ENCODE peak calls at places on chromosomes 4 and X, in five cellular contexts. E, V, Y, T and M are unnamed samples.

GRCh38 chr4:80798082-80798481 is 232.4 kb upstream of the BMP3 start:
- DNase-seq in E (no peak), V (no peak), Y (no peak), T (peak), M (no peak)

GRCh38 chrX:14491689-14492088 is 37.6 kb upstream of the GLRA2 start:
- DNase-seq in E (no peak), V (no peak), Y (no peak), T (no peak), M (no peak)

GRCh38 chr4:148017801-148018200 is 285.9 kb downstream of the ARHGAP10 start:
- DNase-seq in E (no peak), V (no peak), Y (no peak), T (no peak), M (no peak)

GRCh38 chr4:180560896-180561295 is 1682.3 kb upstream of the TENM3 start:
- DNase-seq in E (no peak), V (no peak), Y (no peak), T (no peak), M (peak)

GRCh38 chr4:25779021-25779420 is 83.8 kb downstream of the SEL1L3 start:
- DNase-seq in E (no peak), V (no peak), Y (no peak), T (no peak), M (no peak)

GRCh38 chr4:150381671-150382427 is 200.1 kb upstream of the MAB21L2 start:
- DNase-seq in E (no peak), V (no peak), Y (no peak), T (peak), M (no peak)

GRCh38 chrX:107107459-107107858 is 11.2 kb downstream of the RBM41 start:
- DNase-seq in E (no peak), V (no peak), Y (no peak), T (no peak), M (no peak)

GRCh38 chr4:113636877-113637276 is 124.7 kb downstream of the CAMK2D start:
- DNase-seq in E (no peak), V (no peak), Y (no peak), T (no peak), M (peak)

GRCh38 chr4:16413794-16414555 is 187.7 kb upstream of the TAPT1 start:
- DNase-seq in E (no peak), V (no peak), Y (no peak), T (no peak), M (no peak)

GRCh38 chr4:6900956-6901355 is 8.7 kb upstream of the TBC1D14 start:
- DNase-seq in E (no peak), V (no peak), Y (no peak), T (no peak), M (no peak)

GRCh38 chr4:40502220-40502619 is 127.4 kb downstream of the RBM47 start:
- DNase-seq in E (no peak), V (no peak), Y (no peak), T (no peak), M (no peak)

GRCh38 chr4:13561673-13562072 is 17.4 kb upstream of the NKX3-2 start:
- DNase-seq in E (no peak), V (no peak), Y (no peak), T (no peak), M (no peak)

GRCh38 chrX:10164879-10165278 is 8.1 kb downstream of the CLCN4 start:
- DNase-seq in E (no peak), V (no peak), Y (no peak), T (no peak), M (no peak)

GRCh38 chrX:10239611-10240064 is 82.9 kb downstream of the CLCN4 start:
- DNase-seq in E (no peak), V (no peak), Y (no peak), T (no peak), M (peak)

GRCh38 chrX:63784346-63784901 is 590 bp downstream of the ARHGEF9 start:
- DNase-seq in E (no peak), V (no peak), Y (no peak), T (no peak), M (no peak)

DNA sequence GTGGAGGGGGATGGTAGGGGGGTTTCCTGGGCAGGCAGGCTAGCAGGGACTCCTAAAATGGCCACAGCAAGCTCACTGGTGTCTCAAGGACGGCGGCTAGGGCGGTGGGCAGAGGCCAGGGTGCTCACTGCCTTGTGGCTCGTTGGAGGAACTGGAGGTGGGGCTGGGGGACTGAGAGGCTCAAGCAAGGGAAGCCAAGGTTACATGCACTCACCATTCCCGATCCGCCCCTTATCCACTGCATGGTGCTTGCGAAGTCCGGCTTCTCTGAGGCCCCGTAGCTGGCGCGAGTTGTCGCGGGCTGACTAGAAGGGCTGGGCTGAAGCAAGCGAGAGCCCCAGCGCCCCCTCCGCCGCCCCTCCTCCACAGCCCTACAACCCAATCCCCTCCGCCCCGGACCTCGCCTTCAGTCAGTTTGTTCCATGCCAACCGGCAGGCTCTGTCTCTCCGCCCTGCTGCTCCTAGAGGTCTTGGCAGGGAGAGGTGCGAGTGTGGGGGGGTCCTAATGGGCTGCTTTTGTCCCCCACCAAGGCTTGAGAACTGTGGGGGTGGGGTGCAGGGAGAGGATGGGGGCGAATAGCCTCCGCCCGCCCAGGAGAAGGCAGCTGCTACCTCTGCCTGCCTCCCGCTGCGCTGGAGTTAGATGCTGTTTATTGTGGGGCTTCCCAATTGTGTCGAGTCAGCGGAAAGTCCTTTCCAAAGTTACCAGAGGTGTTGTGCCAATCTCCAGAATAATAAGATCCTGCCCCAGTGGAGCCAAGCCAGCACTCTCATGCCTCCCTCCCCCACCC is at the start of gene ARHGEF9:
- DNase-seq in E (peak), V (peak), Y (peak), T (no peak), M (peak)
- H2BK12ac ChIP-seq in E (no peak), V (no peak), Y (no peak), T (no peak), M (no peak)

GRCh38 chr4:94827481-94828110 is 69.8 kb downstream of the BMPR1B start:
- DNase-seq in E (no peak), V (no peak), Y (no peak), T (peak), M (peak)
- H2BK12ac ChIP-seq in E (no peak), V (no peak), Y (no peak), T (no peak), M (no peak)

GRCh38 chr4:145075742-145076472 is 22.1 kb downstream of the ANAPC10 start:
- DNase-seq in E (no peak), V (no peak), Y (no peak), T (no peak), M (no peak)
- H2BK12ac ChIP-seq in E (no peak), V (no peak), Y (no peak), T (no peak), M (no peak)

GRCh38 chrX:93422693-93423092 is 250.7 kb downstream of the NAP1L3 start:
- DNase-seq in E (peak), V (peak), Y (peak), T (no peak), M (no peak)

GRCh38 chrX:93428497-93428896 is 244.9 kb downstream of the NAP1L3 start:
- DNase-seq in E (no peak), V (no peak), Y (no peak), T (no peak), M (no peak)
- H2BK12ac ChIP-seq in E (no peak), V (no peak), Y (no peak), T (no peak), M (no peak)

GRCh38 chr4:18241744-18242143 is 220.2 kb upstream of the LCORL start:
- DNase-seq in E (no peak), V (no peak), Y (no peak), T (no peak), M (no peak)
- H2BK12ac ChIP-seq in E (no peak), V (no peak), Y (no peak), T (no peak), M (no peak)

GRCh38 chrX:86141786-86142185 is 6.5 kb upstream of the DACH2 start:
- DNase-seq in E (no peak), V (no peak), Y (no peak), T (no peak), M (no peak)
- H2BK12ac ChIP-seq in E (no peak), V (no peak), Y (no peak), T (no peak), M (no peak)

GRCh38 chr4:69026974-69027373 is 69.3 kb upstream of the UGT2B7 start:
- DNase-seq in E (no peak), V (no peak), Y (no peak), T (no peak), M (no peak)

GRCh38 chr4:69025999-69026387 is 70.3 kb upstream of the UGT2B7 start:
- DNase-seq in E (no peak), V (no peak), Y (no peak), T (no peak), M (no peak)

DNA sequence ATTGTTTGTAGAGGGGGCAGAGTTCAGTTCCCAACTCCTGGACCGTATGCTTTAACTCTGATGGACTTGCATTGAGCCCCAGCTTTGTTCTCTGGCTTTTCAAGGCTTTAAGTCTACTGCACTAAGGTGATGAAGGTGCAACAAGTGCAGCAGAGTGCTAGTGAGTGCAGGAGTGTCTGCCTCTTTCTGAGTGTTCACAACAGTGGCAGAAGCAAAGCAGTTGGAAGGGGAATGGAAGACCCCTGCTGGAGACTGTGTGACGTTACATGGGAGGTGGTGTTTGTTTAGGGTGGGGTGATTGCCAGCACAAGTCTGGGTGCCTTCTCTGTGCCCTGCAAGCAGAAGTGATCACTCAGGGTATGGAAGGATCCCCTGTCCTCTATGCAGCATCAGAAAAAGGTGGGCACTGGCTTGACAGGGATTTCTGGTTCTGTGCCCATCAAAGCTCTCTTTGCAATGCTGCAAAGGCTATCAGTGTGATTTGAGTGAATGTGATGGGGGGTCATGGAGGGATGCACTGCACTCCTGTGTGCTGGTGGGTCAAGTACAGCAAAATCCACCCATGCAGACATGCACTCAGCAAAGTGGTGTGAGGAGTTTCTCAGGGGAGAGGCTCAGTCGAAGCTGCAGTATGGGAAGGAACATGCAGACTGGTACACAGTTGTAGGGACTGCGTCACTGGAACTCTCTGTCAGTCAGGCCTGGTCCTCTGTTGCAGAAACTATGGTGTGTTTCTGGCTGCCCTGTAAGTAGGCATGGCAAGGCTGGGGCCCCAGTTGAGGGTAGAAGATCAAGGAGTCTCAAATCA is 70.9 kb upstream of the UGT2B7 start:
- DNase-seq in E (peak), V (peak), Y (peak), T (no peak), M (peak)
- H2BK12ac ChIP-seq in E (peak), V (no peak), Y (no peak), T (no peak), M (no peak)

GRCh38 chrX:109382332-109382731 is 99.6 kb downstream of the GUCY2F start:
- DNase-seq in E (no peak), V (no peak), Y (no peak), T (no peak), M (no peak)
- H2BK12ac ChIP-seq in E (no peak), V (no peak), Y (no peak), T (no peak), M (no peak)

GRCh38 chr4:21205821-21206531 is 505.7 kb downstream of the PACRGL start:
- DNase-seq in E (no peak), V (no peak), Y (no peak), T (no peak), M (no peak)

GRCh38 chr4:21211836-21212235 is 511.6 kb downstream of the PACRGL start:
- DNase-seq in E (no peak), V (no peak), Y (no peak), T (no peak), M (no peak)

DNA sequence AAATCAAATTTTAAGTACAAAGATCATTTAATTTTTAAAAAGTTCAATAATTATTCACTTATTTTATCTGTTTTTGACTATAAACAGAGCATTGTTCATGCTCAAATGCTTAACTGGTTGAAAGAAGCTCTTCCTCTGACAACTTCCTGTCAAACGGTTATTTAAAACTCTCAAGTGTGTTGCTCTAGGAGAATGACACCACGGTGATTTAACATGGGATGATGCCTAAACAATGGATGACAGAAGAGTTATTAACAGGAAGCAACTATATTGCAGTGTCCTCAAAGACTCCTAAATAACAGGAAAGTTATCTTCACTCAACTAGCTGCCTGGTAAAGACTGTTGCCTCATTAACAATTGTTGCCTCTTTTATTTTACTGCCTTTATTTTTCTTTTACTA is 509.6 kb downstream of the PACRGL start:
- DNase-seq in E (no peak), V (no peak), Y (no peak), T (no peak), M (peak)
- H2BK12ac ChIP-seq in E (no peak), V (no peak), Y (no peak), T (no peak), M (no peak)